ENCODE peak calls at places on chromosome X, in eight cellular contexts. W is DMS 273 treated with DMSO at 0.1 percent for 48 hours; F is activated CD4-positive, alpha-beta T cell treated with anti-CD3 and anti-CD28 coated beads, Interleukin-2, amount 50 U/mL, for 48 hours; C is WTC11; J is immature natural killer cell; O is naive thymus-derived CD8-positive, alpha-beta T cell; E is head of caudate nucleus; V is aorta. N is an unnamed sample.

GRCh38 chrX:140766024-140766611 is 56.6 kb downstream of the LINC00632 start:
- DNase-seq in W (no peak), F (peak), C (peak), J (peak), O (peak), E (peak), V (peak), N (no peak)

GRCh38 chrX:69616520-69617203 is 749 bp downstream of the EDA start:
- DNase-seq in W (no peak), F (peak), C (peak), J (no peak), O (no peak), E (peak), V (peak), N (no peak)

GRCh38 chrX:68292471-68292870 is 140.8 kb downstream of the OPHN1 start:
- DNase-seq in W (no peak), F (no peak), C (no peak), J (no peak), O (no peak), E (no peak), V (no peak), N (no peak)

GRCh38 chrX:107826286-107827136 is 845 bp downstream of the MID2 start:
- DNase-seq in W (peak), F (peak), C (peak), J (no peak), O (no peak), E (peak), V (peak), N (peak)

GRCh38 chrX:16832301-16832700 is 37.9 kb downstream of the RBBP7 start:
- DNase-seq in W (no peak), F (no peak), C (no peak), J (no peak), O (no peak), E (no peak), V (no peak), N (no peak)

GRCh38 chrX:13489451-13489850 is 80.0 kb upstream of the EGFL6 start:
- DNase-seq in W (no peak), F (no peak), C (no peak), J (no peak), O (no peak), E (no peak), V (peak), N (no peak)

GRCh38 chrX:141632124-141632523 is 42.6 kb downstream of the SPANXA2 start:
- DNase-seq in W (no peak), F (no peak), C (no peak), J (no peak), O (no peak), E (no peak), V (no peak), N (no peak)

GRCh38 chrX:103384672-103385071 is 8.3 kb downstream of the BEX3 start:
- DNase-seq in W (no peak), F (no peak), C (no peak), J (no peak), O (no peak), E (no peak), V (no peak), N (no peak)

GRCh38 chrX:136030357-136031225 is 45.4 kb downstream of the SLC9A6 start:
- DNase-seq in W (no peak), F (no peak), C (no peak), J (no peak), O (no peak), E (no peak), V (peak), N (no peak)

GRCh38 chrX:108270739-108271396 is 167.4 kb downstream of the COL4A6 start:
- DNase-seq in W (no peak), F (no peak), C (no peak), J (no peak), O (no peak), E (no peak), V (no peak), N (no peak)

GRCh38 chrX:148874621-148875020 is 374.2 kb downstream of the AFF2 start:
- DNase-seq in W (no peak), F (no peak), C (no peak), J (no peak), O (no peak), E (no peak), V (no peak), N (peak)

GRCh38 chrX:115679460-115679859 is 118.5 kb downstream of the PLS3 start:
- DNase-seq in W (no peak), F (no peak), C (no peak), J (no peak), O (no peak), E (no peak), V (no peak), N (peak)

GRCh38 chrX:1661048-1661921 is 46.4 kb downstream of the ASMT start:
- DNase-seq in W (no peak), F (peak), C (peak), J (peak), O (peak), E (no peak), V (peak), N (no peak)

GRCh38 chrX:135416546-135416945 is 5.2 kb upstream of the SMIM10L2A start:
- DNase-seq in W (no peak), F (no peak), C (no peak), J (no peak), O (no peak), E (no peak), V (no peak), N (no peak)

GRCh38 chrX:43386872-43387271 is 269.2 kb upstream of the MAOA start:
- DNase-seq in W (no peak), F (no peak), C (no peak), J (no peak), O (no peak), E (no peak), V (no peak), N (no peak)

GRCh38 chrX:11100281-11101035 is 10.7 kb upstream of the HCCS start:
- DNase-seq in W (peak), F (no peak), C (peak), J (no peak), O (no peak), E (peak), V (peak), N (peak)

GRCh38 chrX:132612990-132613564 is 124.2 kb upstream of the MBNL3 start:
- DNase-seq in W (peak), F (peak), C (peak), J (peak), O (peak), E (peak), V (no peak), N (peak)

GRCh38 chrX:78658851-78659744 is at the start of gene RTL3:
- DNase-seq in W (no peak), F (no peak), C (no peak), J (peak), O (no peak), E (no peak), V (no peak), N (no peak)

GRCh38 chrX:119758682-119759332 is 419 bp downstream of the SOWAHD start:
- DNase-seq in W (no peak), F (peak), C (peak), J (peak), O (peak), E (peak), V (peak), N (no peak)

GRCh38 chrX:22748093-22748999 is 251.4 kb upstream of the DDX53 start:
- DNase-seq in W (peak), F (peak), C (peak), J (peak), O (peak), E (peak), V (peak), N (peak)

GRCh38 chrX:1052021-1052420 is 160.4 kb downstream of the CRLF2 start:
- DNase-seq in W (no peak), F (no peak), C (no peak), J (no peak), O (no peak), E (no peak), V (no peak), N (no peak)

GRCh38 chrX:112819013-112819635 is 21.5 kb downstream of the AMOT start:
- DNase-seq in W (no peak), F (no peak), C (no peak), J (no peak), O (no peak), E (no peak), V (no peak), N (no peak)

GRCh38 chrX:40845331-40845911 is 110.1 kb upstream of the MED14 start:
- DNase-seq in W (no peak), F (no peak), C (no peak), J (no peak), O (no peak), E (no peak), V (no peak), N (peak)

GRCh38 chrX:147498796-147499195 is 412.9 kb upstream of the FMR1 start:
- DNase-seq in W (no peak), F (no peak), C (no peak), J (no peak), O (no peak), E (no peak), V (no peak), N (no peak)

GRCh38 chrX:154368630-154369452 is 5.6 kb downstream of the FLNA start:
- DNase-seq in W (no peak), F (peak), C (peak), J (peak), O (peak), E (no peak), V (peak), N (no peak)

GRCh38 chrX:149638860-149639259 is 7.3 kb upstream of the TMEM185A start:
- DNase-seq in W (no peak), F (no peak), C (no peak), J (no peak), O (no peak), E (no peak), V (no peak), N (no peak)

GRCh38 chrX:41722816-41723215 is 1.2 kb upstream of the GPR82 start:
- DNase-seq in W (no peak), F (no peak), C (no peak), J (no peak), O (no peak), E (no peak), V (no peak), N (no peak)

GRCh38 chrX:41684138-41684537 is 4.6 kb upstream of the GPR34 start:
- DNase-seq in W (no peak), F (no peak), C (no peak), J (no peak), O (no peak), E (no peak), V (no peak), N (no peak)

GRCh38 chrX:152575331-152575730 is 62.4 kb upstream of the GABRQ start:
- DNase-seq in W (peak), F (no peak), C (no peak), J (no peak), O (no peak), E (no peak), V (no peak), N (no peak)

GRCh38 chrX:154014429-154015380 is 5.0 kb downstream of the IRAK1 start:
- DNase-seq in W (no peak), F (no peak), C (no peak), J (no peak), O (no peak), E (no peak), V (no peak), N (no peak)

GRCh38 chrX:10841579-10841978 is 221.2 kb upstream of the MID1 start:
- DNase-seq in W (no peak), F (no peak), C (no peak), J (no peak), O (no peak), E (no peak), V (no peak), N (no peak)

GRCh38 chrX:136259543-136259942 is 8.3 kb upstream of the MAP7D3 start:
- DNase-seq in W (no peak), F (no peak), C (no peak), J (no peak), O (no peak), E (no peak), V (no peak), N (no peak)

GRCh38 chrX:71923516-71923915 is 12.9 kb downstream of the NHSL2 start:
- DNase-seq in W (peak), F (no peak), C (no peak), J (no peak), O (no peak), E (no peak), V (no peak), N (peak)

GRCh38 chrX:39591099-39591498 is 506.7 kb downstream of the BCOR start:
- DNase-seq in W (no peak), F (no peak), C (no peak), J (no peak), O (no peak), E (no peak), V (no peak), N (no peak)

GRCh38 chrX:111568356-111568755 is 56.9 kb downstream of the SERTM2 start:
- DNase-seq in W (no peak), F (no peak), C (peak), J (no peak), O (no peak), E (no peak), V (no peak), N (peak)

GRCh38 chrX:50586407-50586806 is 115.8 kb upstream of the DGKK start:
- DNase-seq in W (no peak), F (no peak), C (no peak), J (no peak), O (no peak), E (no peak), V (no peak), N (no peak)

GRCh38 chrX:144006811-144007210 is 122.9 kb downstream of the UBE2NL start:
- DNase-seq in W (no peak), F (no peak), C (no peak), J (no peak), O (no peak), E (no peak), V (no peak), N (no peak)